ENCODE peak calls at places on chromosomes 5 and 9, in nine cellular contexts. E is ELR; G is epithelial cell of esophagus; W is AG09309; F is tibial nerve; V is iPS DF 19.7; N is GDM1; U is iris pigment epithelial cell; L is stimulated activated CD4-positive, alpha-beta T cell treated with anti-CD3 and anti-CD28 coated beads, Interleukin-1b, Interleukin-23, amount 100 ng/mL, for 24 hours. B is an unnamed sample.

GRCh38 chr9:95091971-95092320 is 225.6 kb downstream of the FANCC start:
- DNase-seq in E (peak), U (peak), G (peak), L (no peak), W (peak), F (no peak), N (no peak), V (no peak), B (no peak)

GRCh38 chr9:79609468-79610018 is 37.8 kb downstream of the TLE4 start:
- DNase-seq in L (no peak), E (peak), F (no peak), G (no peak), W (no peak), U (no peak), V (no peak), N (no peak), B (no peak)

GRCh38 chr9:942805-943580 is 33.5 kb upstream of the DMRT3 start:
- DNase-seq in G (peak), L (no peak), N (no peak), U (no peak), V (peak), E (no peak), F (no peak), W (no peak), B (no peak)

GRCh38 chr5:55993013-55993412 is 1.8 kb downstream of the IL6ST start:
- DNase-seq in F (no peak), U (peak), V (no peak), E (peak), W (no peak), N (no peak), L (no peak), G (peak), B (no peak)

GRCh38 chr5:93428868-93429267 is 152.2 kb downstream of the NR2F1-AS1 start:
- DNase-seq in E (peak), N (no peak), V (no peak), L (no peak), U (peak), W (no peak), G (no peak), F (no peak), B (no peak)

GRCh38 chr5:1099931-1100651 is 11.8 kb downstream of the SLC12A7 start:
- DNase-seq in E (no peak), W (no peak), F (no peak), U (peak), N (no peak), G (no peak), L (no peak), V (no peak), B (no peak)

GRCh38 chr9:14400658-14400995 is 86.7 kb upstream of the NFIB start:
- DNase-seq in U (peak), E (peak), G (peak), F (peak), V (peak), N (no peak), L (no peak), W (no peak), B (peak)

GRCh38 chr5:179818746-179819295 is 1.9 kb upstream of the SQSTM1 start:
- DNase-seq in U (peak), W (peak), L (peak), G (peak), F (peak), N (peak), V (no peak), E (peak), B (peak)

GRCh38 chr9:70352802-70353201 is 61.7 kb downstream of the KLF9 start:
- DNase-seq in N (no peak), G (no peak), U (no peak), W (no peak), E (peak), L (no peak), V (no peak), F (no peak), B (no peak)

GRCh38 chr9:89752154-89752553 is 147.3 kb downstream of the GADD45G start:
- DNase-seq in G (no peak), E (no peak), W (no peak), N (no peak), F (no peak), V (no peak), L (no peak), U (no peak), B (no peak)

GRCh38 chr5:78611161-78611605 is 37.4 kb downstream of the LHFPL2 start:
- DNase-seq in G (no peak), L (no peak), U (no peak), F (no peak), N (no peak), E (peak), W (no peak), V (peak), B (no peak)

GRCh38 chr9:99030610-99031009 is 74.3 kb upstream of the TGFBR1 start:
- DNase-seq in E (no peak), G (no peak), L (no peak), U (no peak), F (no peak), N (no peak), W (no peak), V (no peak), B (no peak)

GRCh38 chr5:55558484-55558883 is 23.7 kb upstream of the PLPP1 start:
- DNase-seq in U (no peak), F (no peak), N (no peak), V (no peak), W (no peak), G (no peak), L (no peak), E (no peak), B (no peak)

GRCh38 chr9:92133949-92134604 is 18.9 kb upstream of the SPTLC1 start:
- DNase-seq in N (peak), W (no peak), F (peak), E (peak), L (peak), V (no peak), U (peak), G (peak), B (peak)

GRCh38 chr5:17129093-17129492 is 88.3 kb upstream of the BASP1 start:
- DNase-seq in L (no peak), G (no peak), V (no peak), F (no peak), U (peak), N (no peak), E (no peak), W (no peak), B (no peak)

GRCh38 chr9:131984564-131984963 is 95.1 kb downstream of the MED27 start:
- DNase-seq in V (no peak), F (no peak), L (no peak), W (no peak), N (no peak), U (peak), E (peak), G (no peak), B (no peak)

GRCh38 chr5:174421408-174421805 is 303.0 kb upstream of the MSX2 start:
- DNase-seq in W (no peak), G (no peak), E (no peak), N (no peak), L (no peak), F (no peak), V (no peak), U (no peak), B (no peak)

GRCh38 chr5:170501361-170501760 is 2.5 kb upstream of the KCNIP1 start:
- DNase-seq in U (no peak), N (no peak), V (no peak), W (no peak), E (no peak), G (no peak), L (no peak), F (no peak), B (no peak)

GRCh38 chr5:107821288-107821687 is 150.6 kb upstream of the EFNA5 start:
- DNase-seq in L (no peak), G (no peak), F (no peak), N (no peak), E (no peak), W (no peak), V (no peak), U (no peak), B (no peak)

GRCh38 chr5:149895416-149896345 is 48.9 kb downstream of the PDE6A start:
- DNase-seq in U (peak), V (no peak), G (peak), F (no peak), L (no peak), E (peak), W (no peak), N (no peak), B (no peak)

GRCh38 chr5:139393497-139394122 is 1.3 kb downstream of the PROB1 start:
- DNase-seq in L (no peak), N (no peak), G (no peak), W (no peak), U (peak), F (no peak), E (no peak), V (no peak), B (no peak)

GRCh38 chr5:103867857-103868598 is 305.4 kb upstream of the NUDT12 start:
- DNase-seq in N (no peak), G (no peak), L (no peak), E (peak), V (no peak), F (no peak), W (no peak), U (peak), B (no peak)